ENCODE peak calls at places on chromosome 21, in ten cellular contexts. Y is kidney; V is posterior vena cava; S is sigmoid colon; Q is stimulated activated CD4-positive, alpha-beta T cell treated with anti-CD3 and anti-CD28 coated beads, Interleukin-4, amount 100 ng/mL, for 24 hours; O is effector memory CD4-positive, alpha-beta T cell; B is Daoy; J is heart left ventricle; H is Kasumi-1; C is non-pigmented ciliary epithelial cell. N is an unnamed sample.

GRCh38 chr21:42429021-42429420 is 25.3 kb downstream of the UBASH3A start:
- DNase-seq in O (no peak), C (no peak), B (no peak), V (peak; percentile 30), S (no peak), Q (no peak), J (no peak), Y (peak; percentile 13), H (no peak), N (no peak)

GRCh38 chr21:14991957-14992356 is 72.8 kb downstream of the NRIP1 start:
- DNase-seq in B (peak; percentile 23), H (no peak), Y (no peak), O (no peak), J (no peak), C (no peak), Q (no peak), V (no peak), S (no peak), N (no peak)

GRCh38 chr21:32543975-32544374 is 41.3 kb downstream of the TCP10L start:
- DNase-seq in Q (no peak), B (no peak), S (no peak), H (no peak), V (no peak), C (no peak), Y (no peak), J (no peak), O (no peak), N (no peak)

GRCh38 chr21:31132574-31133242 is 94.4 kb upstream of the KRTAP19-8 start:
- DNase-seq in Y (no peak), B (no peak), S (no peak), V (no peak), H (peak; percentile 89), O (peak; percentile 28), J (no peak), C (peak; percentile 23), Q (peak; percentile 75), N (peak; percentile 65)

GRCh38 chr21:27388835-27389234 is 421.9 kb upstream of the ADAMTS5 start:
- DNase-seq in C (no peak), H (no peak), V (no peak), Y (no peak), B (no peak), Q (no peak), S (no peak), O (no peak), J (no peak), N (no peak)

GRCh38 chr21:42554251-42554937 is 40.7 kb downstream of the SLC37A1 start:
- DNase-seq in V (peak; percentile 58), B (no peak), Q (no peak), O (no peak), Y (no peak), C (no peak), J (no peak), H (no peak), S (peak; percentile 50), N (no peak)

GRCh38 chr21:37087188-37087587 is 14.1 kb downstream of the TTC3 start:
- DNase-seq in Q (no peak), S (no peak), O (no peak), Y (no peak), H (peak; percentile 39), V (no peak), C (no peak), B (peak; percentile 66), J (no peak), N (no peak)

GRCh38 chr21:41729701-41730368 is 37.0 kb downstream of the RIPK4 start:
- DNase-seq in H (no peak), O (no peak), J (no peak), B (no peak), Y (peak; percentile 35), S (no peak), Q (no peak), V (no peak), C (no peak), N (no peak)

GRCh38 chr21:43858806-43859648 is 6.0 kb upstream of the AGPAT3 start:
- DNase-seq in S (peak; percentile 53), O (no peak), J (no peak), B (no peak), Q (no peak), Y (no peak), V (peak; percentile 67), H (no peak), C (no peak), N (no peak)

GRCh38 chr21:27132270-27132669 is 165.4 kb upstream of the ADAMTS5 start:
- DNase-seq in B (no peak), V (no peak), O (no peak), S (no peak), J (no peak), Q (no peak), H (no peak), Y (no peak), C (peak; percentile 11), N (no peak)

GRCh38 chr21:14864211-14865021 is 200.4 kb downstream of the NRIP1 start:
- DNase-seq in V (peak; percentile 89), H (peak; percentile 56), Y (peak; percentile 83), B (peak; percentile 73), J (peak; percentile 57), C (no peak), S (peak; percentile 89), O (no peak), Q (peak; percentile 36), N (no peak)

GRCh38 chr21:31731112-31731801 is 661 bp downstream of the SCAF4 start:
- DNase-seq in O (peak; percentile 23), Q (peak; percentile 47), Y (peak; percentile 87), S (peak; percentile 79), C (no peak), B (peak; percentile 33), J (peak; percentile 46), V (peak; percentile 88), H (peak; percentile 38), N (peak; percentile 32)

GRCh38 chr21:16418211-16418610 is 688.4 kb downstream of the USP25 start:
- DNase-seq in J (no peak), C (no peak), Q (no peak), H (no peak), O (no peak), Y (no peak), V (no peak), B (no peak), S (no peak), N (no peak)

GRCh38 chr21:14241322-14241721 is 25.4 kb downstream of the RBM11 start:
- DNase-seq in H (no peak), J (no peak), S (no peak), Q (no peak), C (no peak), Y (no peak), B (no peak), V (no peak), O (no peak), N (no peak)

GRCh38 chr21:34073032-34073748 is at the start of the genes MRPS6 and SLC5A3:
- DNase-seq in S (peak; percentile 91), B (peak; percentile 92), C (no peak), H (peak; percentile 51), J (peak; percentile 86), O (peak; percentile 57), Q (peak; percentile 73), Y (peak; percentile 96), V (peak; percentile 95), N (peak; percentile 58)

GRCh38 chr21:43312751-43313169 is 114.2 kb downstream of the SIK1 start:
- DNase-seq in O (no peak), V (no peak), J (no peak), Y (peak; percentile 76), Q (no peak), B (no peak), H (no peak), S (no peak), C (no peak), N (no peak)

GRCh38 chr21:46160563-46161179 is 5.3 kb upstream of the FTCD start:
- DNase-seq in J (peak; percentile 5), H (no peak), S (peak; percentile 56), V (no peak), C (no peak), Y (peak; percentile 66), Q (no peak), O (no peak), B (peak; percentile 48), N (no peak)